ENCODE peak calls at places on chromosomes 1 and 21, in four cellular contexts. J is K562, Q is GM12878, E is HepG2. I is an unnamed sample.

GRCh38 chr1:223204424-223204823 is 61.4 kb upstream of the TLR5 start:
- DNase-seq in J (no peak), Q (no peak), E (no peak), I (no peak)

GRCh38 chr1:22619252-22619651 is 17.2 kb upstream of the C1QA start:
- DNase-seq in J (no peak), Q (no peak), E (no peak), I (no peak)

GRCh38 chr1:236064674-236065508 is at the start of gene NID1:
- DNase-seq in J (no peak), Q (no peak), E (peak), I (peak)

GRCh38 chr1:44217809-44218410 is 4.6 kb downstream of the DMAP1 start:
- DNase-seq in J (peak), Q (peak), E (peak), I (peak)

GRCh38 chr1:206663832-206664652 is 20.7 kb upstream of the MAPKAPK2 start:
- DNase-seq in J (peak), Q (no peak), E (peak), I (peak)

GRCh38 chr1:12386130-12386529 is 156.3 kb downstream of the VPS13D start:
- DNase-seq in J (no peak), Q (no peak), E (peak), I (no peak)

GRCh38 chr21:44523567-44524181 is 16.3 kb downstream of the KRTAP10-1 start:
- DNase-seq in J (no peak), Q (no peak), E (no peak), I (no peak)

GRCh38 chr1:18009061-18009728 is 98.4 kb upstream of the IGSF21 start:
- DNase-seq in J (no peak), Q (no peak), E (no peak), I (no peak)

GRCh38 chr1:1631793-1632420 is at the start of gene MMP23B:
- DNase-seq in J (no peak), Q (no peak), E (no peak), I (peak)

GRCh38 chr1:227357229-227358078 is 39.2 kb upstream of the CDC42BPA start:
- DNase-seq in J (peak), Q (no peak), E (peak), I (peak)

GRCh38 chr1:234875328-234875952 is 253.2 kb downstream of the TOMM20 start:
- DNase-seq in J (no peak), Q (no peak), E (peak), I (no peak)

GRCh38 chr1:109240158-109241152 is 8.9 kb upstream of the CELSR2 start:
- DNase-seq in J (peak), Q (no peak), E (no peak), I (no peak)

GRCh38 chr1:84603941-84604830 is 29.9 kb upstream of the CTBS start:
- DNase-seq in J (peak), Q (no peak), E (peak), I (peak)

GRCh38 chr21:28294046-28294445 is 698.6 kb downstream of the LTN1 start:
- DNase-seq in J (no peak), Q (no peak), E (no peak), I (no peak)

GRCh38 chr21:28761709-28762356 is 230.8 kb downstream of the LTN1 start:
- DNase-seq in J (no peak), Q (no peak), E (no peak), I (no peak)

GRCh38 chr1:7407980-7408770 is 362.9 kb upstream of the VAMP3 start:
- DNase-seq in J (no peak), Q (no peak), E (no peak), I (no peak)

GRCh38 chr21:16198546-16198945 is 468.8 kb downstream of the USP25 start:
- DNase-seq in J (no peak), Q (no peak), E (no peak), I (no peak)

GRCh38 chr21:36099000-36099399 is 29.2 kb downstream of the CBR1 start:
- DNase-seq in J (no peak), Q (no peak), E (no peak), I (no peak)

GRCh38 chr1:66339944-66340343 is 194.0 kb upstream of the SGIP1 start:
- DNase-seq in J (no peak), Q (no peak), E (no peak), I (no peak)

GRCh38 chr1:47659141-47659540 is 221.3 kb downstream of the FOXD2 start:
- DNase-seq in J (no peak), Q (no peak), E (no peak), I (no peak)

GRCh38 chr1:169739980-169740379 is 6.1 kb upstream of the SELE start:
- DNase-seq in J (no peak), Q (no peak), E (no peak), I (no peak)

GRCh38 chr21:36965720-36966065 is 776 bp downstream of the HLCS start:
- DNase-seq in J (no peak), Q (no peak), E (no peak), I (no peak)

GRCh38 chr1:17745564-17745955 is 9.6 kb upstream of the ACTL8 start:
- DNase-seq in J (no peak), Q (no peak), E (no peak), I (no peak)

GRCh38 chr1:65001238-65001792 is 35.0 kb upstream of the JAK1 start:
- DNase-seq in J (peak), Q (no peak), E (no peak), I (peak)

GRCh38 chr1:9229549-9229948 is 5.0 kb upstream of the H6PD start:
- DNase-seq in J (no peak), Q (no peak), E (no peak), I (no peak)

GRCh38 chr1:9230869-9231533 is 3.6 kb upstream of the H6PD start:
- DNase-seq in J (no peak), Q (no peak), E (no peak), I (no peak)

GRCh38 chr1:9233241-9233941 is 1.2 kb upstream of the H6PD start:
- DNase-seq in J (no peak), Q (no peak), E (peak), I (no peak)

GRCh38 chr1:9233942-9234222 is 692 bp upstream of the H6PD start:
- DNase-seq in J (no peak), Q (no peak), E (no peak), I (no peak)

DNA sequence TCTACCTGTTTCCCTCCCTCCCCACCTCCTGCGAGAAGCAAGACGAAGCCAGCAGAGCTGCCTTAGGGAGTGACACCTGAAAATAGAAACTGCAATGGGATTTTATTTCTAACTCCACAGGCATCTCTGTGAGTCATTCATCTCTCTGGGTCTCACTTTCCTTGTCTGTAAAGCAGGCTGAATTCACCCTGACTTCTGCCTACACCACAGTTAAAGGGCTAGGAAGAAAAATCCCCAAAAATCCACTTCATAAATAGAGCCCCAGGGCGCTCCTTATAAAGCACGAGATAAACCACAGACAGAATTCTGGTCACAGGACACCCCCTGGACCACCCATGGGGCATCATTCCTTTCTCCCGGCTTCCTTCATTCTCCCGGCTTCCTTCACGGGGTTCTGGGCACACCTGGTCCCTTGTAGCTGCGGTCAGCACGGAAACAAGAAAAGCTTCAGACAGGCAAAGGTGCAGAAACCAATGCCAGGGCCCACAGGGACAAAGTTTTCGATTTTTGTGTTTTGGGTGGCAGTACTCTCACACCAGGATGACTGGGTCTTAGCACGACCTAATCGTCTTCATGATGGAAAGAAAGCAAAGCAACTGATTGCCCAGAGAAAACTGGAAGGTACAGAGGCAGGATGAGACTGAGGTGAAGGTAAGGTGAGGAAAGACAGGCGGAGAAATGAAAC is 2.8 kb upstream of the H6PD start:
- DNase-seq in J (no peak), Q (no peak), E (no peak), I (no peak)
- TF ChIP-seq TARDBP in J (no peak), Q (no peak), E (no peak), I (no peak)

GRCh38 chr1:20361805-20362381 is 71.2 kb downstream of the VWA5B1 start:
- DNase-seq in J (peak), Q (no peak), E (peak), I (peak)
- TF ChIP-seq SP1 in J (no peak), Q (no peak), E (no peak), I (no peak)

GRCh38 chr1:114105401-114105979 is 48.2 kb downstream of the SYT6 start:
- DNase-seq in J (no peak), Q (no peak), E (no peak), I (peak)

GRCh38 chr1:114097109-114097508 is 56.6 kb downstream of the SYT6 start:
- DNase-seq in J (no peak), Q (no peak), E (no peak), I (no peak)

GRCh38 chr1:114103992-114104391 is 49.7 kb downstream of the SYT6 start:
- DNase-seq in J (no peak), Q (no peak), E (no peak), I (no peak)

GRCh38 chr1:114094675-114095074 is 59.0 kb downstream of the SYT6 start:
- DNase-seq in J (no peak), Q (no peak), E (no peak), I (no peak)

DNA sequence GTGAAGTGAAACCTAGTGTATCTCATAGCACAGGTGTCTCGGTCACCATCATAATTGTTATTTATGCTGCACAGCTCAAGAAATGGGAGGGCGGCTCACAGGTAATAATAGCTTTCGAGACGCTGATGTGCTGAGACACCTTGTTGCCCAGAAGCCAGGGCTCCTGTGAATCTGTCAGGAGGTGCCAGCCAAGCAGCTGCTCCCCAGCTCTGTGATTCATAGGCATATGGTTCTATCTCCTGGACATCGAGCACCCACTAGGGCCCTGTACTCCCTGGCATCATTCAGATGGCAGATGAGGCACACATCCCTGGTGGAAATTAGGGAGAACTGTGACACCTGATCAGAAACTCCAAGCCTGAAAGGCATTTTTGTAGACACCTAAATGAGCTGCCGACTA is 53.5 kb downstream of the SYT6 start:
- DNase-seq in J (no peak), Q (no peak), E (no peak), I (no peak)
- TF ChIP-seq TARDBP in J (no peak), Q (no peak), E (no peak), I (no peak)

GRCh38 chr1:96820111-96820510 is 98.5 kb downstream of the PTBP2 start:
- DNase-seq in J (no peak), Q (no peak), E (no peak), I (no peak)
- TF ChIP-seq SP1 in J (no peak), Q (no peak), E (no peak), I (no peak)

GRCh38 chr1:151373196-151373595 is 691 bp upstream of the SELENBP1 start:
- DNase-seq in J (no peak), Q (no peak), E (no peak), I (no peak)

GRCh38 chr1:151371340-151371739 is 1.2 kb downstream of the SELENBP1 start:
- DNase-seq in J (no peak), Q (no peak), E (no peak), I (no peak)

GRCh38 chr1:151371744-151372410 is 628 bp downstream of the SELENBP1 start:
- DNase-seq in J (no peak), Q (no peak), E (no peak), I (peak)

GRCh38 chr1:151370211-151370911 is 2.1 kb downstream of the SELENBP1 start:
- DNase-seq in J (peak), Q (no peak), E (no peak), I (peak)

DNA sequence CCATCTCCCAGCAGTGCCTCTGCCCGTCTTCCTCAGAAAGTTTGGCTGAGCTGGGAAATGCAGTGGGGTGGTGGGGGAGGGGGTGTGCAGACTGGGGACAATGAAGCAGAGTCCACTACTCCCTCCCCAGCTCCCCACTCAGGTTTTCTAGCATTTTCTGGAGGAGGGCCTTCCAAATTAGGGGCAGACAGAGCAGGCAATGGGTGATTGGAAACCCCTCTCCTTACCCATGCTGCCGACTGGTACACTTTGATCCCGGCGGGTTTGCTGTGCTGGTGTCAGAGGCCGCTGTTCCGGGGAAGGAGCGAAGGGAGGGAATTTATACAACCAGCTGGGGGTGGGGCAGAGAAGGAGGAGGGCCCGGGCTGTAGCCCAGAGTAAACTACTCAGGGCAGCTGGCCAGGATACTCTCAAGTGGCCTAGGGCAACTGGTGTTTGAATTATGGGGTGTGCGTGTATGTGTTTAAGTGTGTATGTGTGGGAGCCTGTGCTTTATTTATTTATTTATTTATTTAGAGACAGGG is at the start of gene SELENBP1:
- DNase-seq in J (peak), Q (no peak), E (peak), I (peak)
- TF ChIP-seq TARDBP in J (no peak), Q (no peak), E (no peak), I (no peak)

GRCh38 chr1:68459091-68459490 is 9.3 kb upstream of the RPE65 start:
- DNase-seq in J (no peak), Q (no peak), E (no peak), I (no peak)
- TF ChIP-seq SP1 in J (no peak), Q (no peak), E (no peak), I (no peak)

GRCh38 chr1:198214924-198215323 is 58.1 kb downstream of the NEK7 start:
- DNase-seq in J (no peak), Q (no peak), E (no peak), I (no peak)

DNA sequence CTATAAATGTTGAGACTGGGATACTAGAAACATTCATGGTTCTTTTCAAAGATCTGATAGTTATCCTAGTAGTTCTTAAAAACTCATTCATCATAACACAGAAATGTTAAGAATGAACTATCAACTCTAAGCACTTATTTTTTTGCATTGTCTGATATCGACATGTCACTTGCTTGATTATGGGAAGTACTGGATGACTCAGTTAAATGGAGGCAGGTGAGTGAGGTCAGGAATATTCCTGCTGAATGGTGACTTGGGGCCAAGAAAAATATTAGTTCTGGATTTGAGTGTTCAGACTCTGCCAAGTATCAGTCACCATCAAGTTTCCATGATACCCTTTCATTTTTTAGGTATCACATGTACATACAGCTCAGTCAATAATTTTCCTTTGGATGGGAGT is 63.6 kb downstream of the NEK7 start:
- DNase-seq in J (no peak), Q (no peak), E (no peak), I (no peak)
- TF ChIP-seq TARDBP in J (no peak), Q (no peak), E (no peak), I (no peak)